ENCODE peak calls at places on chromosomes 3 and 15, in seven cellular contexts. C, K, D, P, Y, V and Q are unnamed samples.

GRCh38 chr3:47016934-47017435 is 37.5 kb downstream of the NBEAL2 start:
- DNase-seq in C (peak), V (no peak), Y (peak), D (no peak), K (peak), P (peak), Q (peak)

GRCh38 chr3:9809615-9810356 is at the start of gene TTLL3:
- DNase-seq in K (peak), C (peak), D (peak), P (peak), Y (peak), V (no peak), Q (peak)

GRCh38 chr3:157120071-157120892 is 39.7 kb downstream of the CCNL1 start:
- DNase-seq in P (no peak), K (no peak), Y (no peak), C (no peak), D (no peak), V (no peak), Q (no peak)

GRCh38 chr3:21544076-21544462 is 206.9 kb downstream of the ZNF385D start:
- DNase-seq in C (no peak), D (no peak), K (peak), P (no peak), Y (peak), V (no peak), Q (no peak)

GRCh38 chr15:90095521-90095959 is 6.7 kb downstream of the IDH2 start:
- DNase-seq in K (no peak), Y (no peak), V (no peak), P (no peak), D (no peak), C (no peak), Q (peak)

GRCh38 chr3:132723551-132723950 is 1.3 kb upstream of the NPHP3 start:
- DNase-seq in V (no peak), K (no peak), D (no peak), P (no peak), Y (peak), C (no peak), Q (no peak)

GRCh38 chr3:141070727-141071357 is 19.7 kb downstream of the SPSB4 start:
- DNase-seq in D (no peak), Y (no peak), C (no peak), V (no peak), P (no peak), K (no peak), Q (no peak)

GRCh38 chr3:144968951-144969350 is 997.3 kb downstream of the DIPK2A start:
- DNase-seq in D (no peak), V (no peak), K (no peak), Y (no peak), C (no peak), P (no peak), Q (no peak)

GRCh38 chr3:108554233-108554632 is 35.0 kb downstream of the CIP2A start:
- DNase-seq in K (no peak), Y (no peak), P (no peak), C (peak), D (no peak), V (no peak), Q (no peak)

GRCh38 chr3:143334231-143334630 is 214.7 kb downstream of the CHST2 start:
- DNase-seq in C (peak), K (no peak), P (no peak), V (no peak), Y (no peak), D (no peak), Q (no peak)

GRCh38 chr15:78944669-78945407 is at the start of gene CTSH:
- DNase-seq in P (peak), K (peak), Y (peak), D (peak), C (no peak), V (no peak), Q (peak)

GRCh38 chr3:96000963-96001362 is 813.4 kb upstream of the EPHA6 start:
- DNase-seq in D (peak), K (no peak), C (no peak), V (no peak), Y (no peak), P (no peak), Q (no peak)

GRCh38 chr3:133295199-133295901 is 104.5 kb upstream of the BFSP2 start:
- DNase-seq in Y (peak), C (peak), D (no peak), V (no peak), K (peak), P (no peak), Q (peak)

GRCh38 chr15:35603298-35603697 is 57.3 kb upstream of the DPH6 start:
- DNase-seq in K (peak), C (peak), Y (no peak), P (no peak), V (no peak), D (no peak), Q (peak)

GRCh38 chr3:127545711-127546457 is 44.6 kb downstream of the TPRA1 start:
- DNase-seq in D (no peak), V (no peak), K (no peak), Y (no peak), C (no peak), P (no peak), Q (no peak)

GRCh38 chr3:127546970-127547733 is 43.4 kb downstream of the TPRA1 start:
- DNase-seq in P (no peak), V (no peak), Y (no peak), C (no peak), D (peak), K (no peak), Q (peak)

GRCh38 chr3:127547761-127548605 is 42.5 kb downstream of the TPRA1 start:
- DNase-seq in K (peak), V (no peak), C (peak), P (peak), D (peak), Y (peak), Q (peak)

GRCh38 chr3:127544806-127545545 is 45.6 kb downstream of the TPRA1 start:
- DNase-seq in C (no peak), Y (no peak), K (no peak), V (no peak), P (no peak), D (no peak), Q (no peak)

GRCh38 chr3:127546517-127546916 is 44.0 kb downstream of the TPRA1 start:
- DNase-seq in C (no peak), Y (no peak), K (no peak), V (no peak), D (no peak), P (no peak), Q (no peak)
- TF ChIP-seq CTCF in C (no peak), Y (no peak), K (no peak), V (no peak), D (no peak), P (no peak), Q (no peak)

GRCh38 chr15:100923902-100924301 is 4.7 kb downstream of the LRRK1 start:
- DNase-seq in Y (no peak), V (no peak), C (no peak), P (no peak), K (no peak), D (no peak), Q (no peak)

GRCh38 chr15:100925480-100925879 is 6.3 kb downstream of the LRRK1 start:
- DNase-seq in V (no peak), Y (no peak), C (no peak), K (no peak), D (no peak), P (no peak), Q (no peak)

GRCh38 chr15:100924436-100924835 is 5.3 kb downstream of the LRRK1 start:
- DNase-seq in P (no peak), K (no peak), Y (no peak), C (no peak), D (no peak), V (no peak), Q (no peak)

GRCh38 chr15:100926971-100927756 is 8.0 kb downstream of the LRRK1 start:
- DNase-seq in C (no peak), V (peak), P (peak), Y (no peak), K (no peak), D (no peak), Q (no peak)

DNA sequence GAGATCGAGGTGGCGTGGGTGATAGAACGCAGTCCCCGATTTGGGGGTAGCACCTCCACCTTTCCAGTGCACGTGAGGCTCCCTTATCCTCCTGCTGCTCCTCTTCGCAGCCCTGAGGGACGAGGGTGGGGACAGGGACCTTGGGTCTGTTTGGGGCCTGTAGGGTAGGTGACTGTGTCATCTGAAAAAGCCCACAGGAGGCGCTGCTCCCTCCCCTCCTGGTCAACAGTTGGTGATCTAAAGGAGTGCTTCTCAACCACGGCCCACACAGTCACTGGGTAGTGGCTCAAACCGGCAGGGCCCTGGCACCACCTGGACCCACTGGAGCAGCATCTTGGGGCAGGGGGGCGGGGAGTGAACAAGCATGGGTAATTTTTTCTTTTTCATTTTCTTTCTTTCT is 7.1 kb downstream of the LRRK1 start:
- DNase-seq in P (no peak), Y (no peak), D (no peak), K (no peak), V (peak), C (no peak), Q (peak)
- TF ChIP-seq CTCF in P (no peak), Y (no peak), D (no peak), K (no peak), V (no peak), C (peak), Q (peak)

GRCh38 chr3:44918581-44918980 is 44.2 kb downstream of the TGM4 start:
- DNase-seq in K (no peak), V (no peak), D (no peak), P (no peak), Y (no peak), C (no peak), Q (no peak)
- TF ChIP-seq CTCF in K (no peak), V (no peak), D (no peak), P (no peak), Y (no peak), C (no peak), Q (no peak)

GRCh38 chr3:186922790-186923189 is 7.5 kb upstream of the ST6GAL1 start:
- DNase-seq in P (no peak), V (no peak), Y (no peak), C (peak), D (no peak), K (peak), Q (no peak)
- TF ChIP-seq CTCF in P (no peak), V (no peak), Y (no peak), C (no peak), D (no peak), K (no peak), Q (no peak)

DNA sequence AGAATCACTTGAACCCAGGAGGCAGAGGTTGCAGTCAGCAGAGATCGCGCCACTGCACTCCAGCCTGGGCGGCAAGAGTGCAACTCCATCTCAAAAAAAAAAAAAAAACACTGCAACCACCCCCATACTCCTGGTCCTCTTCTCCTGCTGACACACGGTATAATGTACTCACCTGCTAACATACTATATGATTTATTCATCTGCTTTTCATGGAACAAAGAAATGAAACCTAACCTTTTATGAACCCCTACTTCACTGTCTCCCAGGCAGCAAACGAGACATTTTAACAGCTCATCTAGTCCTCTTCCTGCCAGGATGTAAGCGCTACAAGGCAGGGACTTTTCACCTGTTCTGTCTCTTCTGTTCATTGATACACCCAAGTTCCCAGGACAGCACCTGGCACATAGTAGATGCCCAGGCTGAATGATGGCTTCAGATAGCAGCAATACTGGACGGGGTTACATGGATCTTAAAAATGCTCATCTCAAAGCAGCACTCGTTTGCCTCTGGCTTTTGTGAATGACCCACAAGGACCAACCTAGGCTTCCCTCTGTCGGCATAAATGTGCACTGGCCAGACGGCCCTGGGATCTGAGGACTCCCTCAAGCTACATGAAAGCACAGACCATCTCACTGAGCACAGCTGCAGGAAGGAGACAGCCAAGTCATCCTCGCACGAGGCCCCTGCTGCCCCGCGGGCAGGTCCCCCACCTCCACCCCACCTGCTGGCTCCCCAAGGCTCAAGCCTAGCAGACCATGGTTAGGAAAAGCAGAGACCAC is 20.3 kb downstream of the XXYLT1 start:
- DNase-seq in D (no peak), Y (peak), C (no peak), P (peak), V (peak), K (no peak), Q (peak)
- TF ChIP-seq CTCF in D (peak), Y (peak), C (no peak), P (no peak), V (peak), K (no peak), Q (peak)

GRCh38 chr15:87656373-87656772 is 600.2 kb downstream of the NTRK3 start:
- DNase-seq in Y (no peak), C (no peak), K (no peak), P (no peak), V (no peak), D (no peak), Q (no peak)

GRCh38 chr15:87661481-87661880 is 595.1 kb downstream of the NTRK3 start:
- DNase-seq in D (no peak), C (peak), K (no peak), V (no peak), P (no peak), Y (no peak), Q (no peak)

GRCh38 chr15:87661952-87662351 is 594.6 kb downstream of the NTRK3 start:
- DNase-seq in V (no peak), K (no peak), Y (no peak), P (no peak), D (no peak), C (no peak), Q (no peak)

GRCh38 chr15:87662575-87662974 is 594.0 kb downstream of the NTRK3 start:
- DNase-seq in C (no peak), D (no peak), P (no peak), Y (no peak), V (no peak), K (no peak), Q (no peak)

DNA sequence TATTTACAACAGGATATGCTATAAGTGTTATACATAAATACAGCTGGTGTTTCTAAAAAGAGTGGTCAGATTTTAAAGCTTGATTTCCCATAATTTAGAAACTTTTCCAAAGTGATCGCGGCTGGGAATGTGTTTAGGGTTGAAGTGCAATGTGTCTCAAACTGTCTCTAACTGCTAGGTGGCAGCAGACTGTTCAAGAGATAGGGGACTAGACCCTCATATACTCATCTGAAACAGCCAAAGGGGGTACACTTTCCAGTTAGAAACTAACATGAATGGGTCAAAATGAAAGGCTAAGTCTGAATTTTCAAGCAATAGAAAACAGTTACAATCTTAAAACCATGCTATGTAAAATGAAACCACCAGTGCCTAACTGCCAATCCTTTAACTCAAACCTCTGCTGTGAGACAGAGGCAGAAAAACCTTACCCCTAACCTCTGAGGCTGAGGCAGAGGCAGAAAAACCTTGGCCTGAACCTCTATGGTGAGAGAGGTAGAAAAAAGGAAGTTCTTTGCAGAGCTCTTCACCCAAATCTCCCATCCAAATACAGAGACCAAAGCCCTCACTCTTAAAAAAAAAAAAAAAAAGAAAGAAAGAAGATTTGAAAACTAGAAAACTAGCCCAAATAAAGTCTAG is 595.9 kb downstream of the NTRK3 start:
- DNase-seq in K (no peak), D (no peak), V (no peak), P (no peak), Y (no peak), C (no peak), Q (no peak)
- TF ChIP-seq CTCF in K (no peak), D (no peak), V (no peak), P (no peak), Y (no peak), C (no peak), Q (no peak)

DNA sequence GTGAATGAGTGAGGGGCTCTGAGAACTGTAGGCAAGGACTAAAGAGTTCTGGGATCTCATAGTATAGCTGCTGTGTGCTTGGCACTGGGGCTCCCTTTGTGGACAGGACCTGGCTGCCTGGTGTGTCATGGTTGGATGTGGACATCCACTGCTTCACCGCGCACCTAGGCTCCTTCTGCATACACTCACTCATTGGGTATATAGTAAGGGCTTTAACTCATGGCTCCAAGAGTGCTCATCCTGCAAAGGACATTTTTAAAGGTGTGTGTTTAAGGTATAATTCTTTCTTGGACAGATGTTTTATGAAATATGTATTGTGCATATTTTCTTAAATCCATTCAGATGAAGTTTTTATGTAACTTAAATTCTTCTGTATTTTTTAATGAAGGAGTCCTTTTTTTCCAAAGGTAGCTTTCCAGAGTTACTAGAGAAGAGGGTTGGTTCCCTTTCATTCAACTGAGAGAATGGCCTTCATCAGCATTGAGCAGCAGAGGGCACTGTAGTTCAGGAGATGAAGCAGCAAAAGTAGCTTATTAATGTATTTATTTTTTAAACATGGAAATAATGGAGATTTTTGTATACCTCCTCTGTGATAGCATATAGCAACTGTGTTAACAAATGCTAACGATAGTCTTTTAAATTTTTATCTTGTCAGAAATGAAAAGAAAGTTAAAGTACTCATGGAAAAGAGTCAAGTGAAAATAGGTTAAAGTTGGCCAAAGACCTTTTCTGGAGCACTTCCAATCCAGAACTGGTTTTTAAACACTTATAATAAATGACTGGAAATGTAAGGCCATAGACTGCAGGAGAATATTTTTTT is 25.2 kb downstream of the OXNAD1 start:
- DNase-seq in D (peak), V (no peak), Y (peak), K (peak), C (peak), P (peak), Q (peak)
- TF ChIP-seq CTCF in D (peak), V (peak), Y (peak), K (peak), C (peak), P (peak), Q (peak)

GRCh38 chr15:42070276-42070965 is 23.9 kb downstream of the PLA2G4D start:
- DNase-seq in V (peak), K (no peak), Y (no peak), C (no peak), P (no peak), D (no peak), Q (no peak)

GRCh38 chr15:42070966-42071350 is 23.4 kb downstream of the PLA2G4D start:
- DNase-seq in Y (no peak), D (no peak), P (no peak), C (no peak), V (peak), K (no peak), Q (no peak)

GRCh38 chr15:42068601-42069000 is 25.8 kb downstream of the PLA2G4D start:
- DNase-seq in D (no peak), C (no peak), P (no peak), K (no peak), V (no peak), Y (no peak), Q (no peak)

GRCh38 chr15:42069496-42070275 is 24.7 kb downstream of the PLA2G4D start:
- DNase-seq in D (no peak), Y (no peak), K (no peak), V (peak), C (no peak), P (no peak), Q (no peak)

GRCh38 chr15:42069025-42069424 is 25.3 kb downstream of the PLA2G4D start:
- DNase-seq in D (no peak), P (no peak), C (no peak), Y (no peak), V (peak), K (no peak), Q (no peak)
- TF ChIP-seq CTCF in D (no peak), P (no peak), C (no peak), Y (no peak), V (no peak), K (no peak), Q (no peak)